ENCODE peak calls at places on chromosomes 11 and 22, in nine cellular contexts. V is fibroblast of the aortic adventitia; B is skeletal muscle cell; K is AG04449; N is coronary artery; Y is Karpas-422; Z is AG04450; A is stomach; C is CD8-positive, alpha-beta memory T cell. W is an unnamed sample.

GRCh38 chr22:24289781-24290181 is 19.1 kb downstream of the SPECC1L start:
- DNase-seq in V (peak), B (no peak), K (no peak), N (no peak), Y (peak), Z (no peak), A (no peak), C (no peak), W (no peak)

GRCh38 chr22:41910050-41910598 is 4.8 kb downstream of the SHISA8 start:
- DNase-seq in V (no peak), B (no peak), K (no peak), N (no peak), Y (no peak), Z (no peak), A (no peak), C (no peak), W (peak)

GRCh38 chr11:121595717-121596156 is 143.0 kb upstream of the SORL1-AS1 start:
- DNase-seq in V (peak), B (peak), K (peak), N (no peak), Y (no peak), Z (peak), A (no peak), C (no peak), W (no peak)

GRCh38 chr11:116537121-116537520 is 235.7 kb downstream of the BUD13 start:
- DNase-seq in V (no peak), B (no peak), K (no peak), N (peak), Y (no peak), Z (no peak), A (peak), C (no peak), W (no peak)

GRCh38 chr22:36192601-36193000 is 9.0 kb downstream of the APOL4 start:
- DNase-seq in V (no peak), B (no peak), K (no peak), N (no peak), Y (no peak), Z (no peak), A (no peak), C (no peak), W (no peak)

GRCh38 chr11:20010861-20011225 is 149.4 kb downstream of the DBX1 start:
- DNase-seq in V (no peak), B (no peak), K (no peak), N (no peak), Y (no peak), Z (no peak), A (no peak), C (no peak), W (no peak)

GRCh38 chr11:123587044-123587443 is 67.4 kb downstream of the SCN3B start:
- DNase-seq in V (no peak), B (no peak), K (no peak), N (no peak), Y (no peak), Z (no peak), A (no peak), C (no peak), W (no peak)

GRCh38 chr22:46245515-46245914 is 4.6 kb downstream of the CDPF1 start:
- DNase-seq in V (no peak), B (no peak), K (no peak), N (no peak), Y (no peak), Z (no peak), A (no peak), C (no peak), W (peak)

GRCh38 chr11:64684357-64684756 is 38.6 kb downstream of the NRXN2 start:
- DNase-seq in V (no peak), B (no peak), K (no peak), N (no peak), Y (no peak), Z (no peak), A (no peak), C (no peak), W (no peak)

GRCh38 chr11:76783901-76784813 is 1.0 kb downstream of the TSKU start:
- DNase-seq in V (peak), B (peak), K (no peak), N (no peak), Y (no peak), Z (no peak), A (peak), C (no peak), W (peak)

GRCh38 chr11:84819561-84819960 is 807.6 kb downstream of the DLG2 start:
- DNase-seq in V (no peak), B (no peak), K (no peak), N (no peak), Y (no peak), Z (no peak), A (no peak), C (no peak), W (no peak)

GRCh38 chr11:57900315-57900714 is 123.4 kb upstream of the OR9Q1 start:
- DNase-seq in V (no peak), B (no peak), K (no peak), N (no peak), Y (no peak), Z (no peak), A (no peak), C (no peak), W (no peak)

GRCh38 chr11:105613183-105613582 is 3.3 kb downstream of the GRIA4 start:
- DNase-seq in V (no peak), B (no peak), K (no peak), N (no peak), Y (no peak), Z (no peak), A (no peak), C (no peak), W (no peak)

GRCh38 chr11:76205252-76206076 is 838 bp downstream of the WNT11 start:
- DNase-seq in V (no peak), B (no peak), K (no peak), N (no peak), Y (no peak), Z (no peak), A (no peak), C (no peak), W (no peak)

GRCh38 chr11:75035911-75036536 is 47.3 kb downstream of the NEU3 start:
- DNase-seq in V (no peak), B (no peak), K (no peak), N (no peak), Y (peak), Z (no peak), A (no peak), C (no peak), W (no peak)

GRCh38 chr11:44304091-44305084 is 5.6 kb downstream of the ALX4 start:
- DNase-seq in V (no peak), B (no peak), K (no peak), N (no peak), Y (no peak), Z (no peak), A (no peak), C (no peak), W (no peak)

GRCh38 chr11:11531127-11531526 is 90.7 kb downstream of the GALNT18 start:
- DNase-seq in V (no peak), B (no peak), K (no peak), N (no peak), Y (no peak), Z (no peak), A (no peak), C (no peak), W (no peak)

GRCh38 chr22:42930810-42931420 is 73.8 kb upstream of the ARFGAP3 start:
- DNase-seq in V (peak), B (no peak), K (no peak), N (no peak), Y (no peak), Z (no peak), A (no peak), C (no peak), W (peak)

GRCh38 chr11:84012171-84012826 is 726.1 kb upstream of the CCDC90B start:
- DNase-seq in V (no peak), B (no peak), K (no peak), N (no peak), Y (no peak), Z (no peak), A (no peak), C (no peak), W (no peak)

GRCh38 chr11:64776875-64777274 is 1.5 kb downstream of the SF1 start:
- DNase-seq in V (no peak), B (no peak), K (no peak), N (no peak), Y (no peak), Z (no peak), A (no peak), C (no peak), W (no peak)

GRCh38 chr11:126135182-126136176 is 72.8 kb upstream of the CDON start:
- DNase-seq in V (peak), B (no peak), K (no peak), N (no peak), Y (no peak), Z (no peak), A (no peak), C (no peak), W (no peak)

GRCh38 chr11:64356498-64357411 is 2.2 kb upstream of the RPS6KA4 start:
- DNase-seq in V (peak), B (no peak), K (no peak), N (peak), Y (peak), Z (no peak), A (peak), C (no peak), W (peak)

GRCh38 chr11:77079666-77080065 is 12.9 kb downstream of the CAPN5 start:
- DNase-seq in V (no peak), B (no peak), K (no peak), N (no peak), Y (no peak), Z (no peak), A (no peak), C (no peak), W (no peak)

GRCh38 chr11:94550513-94550912 is 6.8 kb downstream of the FUT4 start:
- DNase-seq in V (no peak), B (no peak), K (no peak), N (no peak), Y (no peak), Z (no peak), A (no peak), C (no peak), W (no peak)

GRCh38 chr11:85472953-85473352 is 154.2 kb downstream of the DLG2 start:
- DNase-seq in V (no peak), B (no peak), K (no peak), N (no peak), Y (no peak), Z (no peak), A (no peak), C (no peak), W (no peak)

GRCh38 chr11:106551744-106552671 is 466.3 kb downstream of the GUCY1A2 start:
- DNase-seq in V (no peak), B (no peak), K (no peak), N (no peak), Y (no peak), Z (no peak), A (no peak), C (no peak), W (no peak)

GRCh38 chr11:82750643-82751139 is 17.0 kb upstream of the FAM181B start:
- DNase-seq in V (no peak), B (no peak), K (no peak), N (no peak), Y (no peak), Z (no peak), A (no peak), C (peak), W (no peak)

GRCh38 chr22:37147186-37147990 is 2.3 kb downstream of the IL2RB start:
- DNase-seq in V (no peak), B (no peak), K (no peak), N (no peak), Y (no peak), Z (no peak), A (no peak), C (no peak), W (no peak)

GRCh38 chr11:69888671-69889076 is 69.5 kb upstream of the FGF3 start:
- DNase-seq in V (peak), B (peak), K (no peak), N (no peak), Y (peak), Z (no peak), A (peak), C (peak), W (peak)

GRCh38 chr11:25734592-25735211 is 597.2 kb upstream of the ANO3 start:
- DNase-seq in V (peak), B (peak), K (no peak), N (no peak), Y (peak), Z (no peak), A (no peak), C (no peak), W (no peak)

GRCh38 chr11:62602141-62603071 is 741 bp upstream of the MTA2 start:
- DNase-seq in V (peak), B (no peak), K (no peak), N (peak), Y (peak), Z (no peak), A (peak), C (no peak), W (peak)

GRCh38 chr11:65851083-65851579 is 6.8 kb downstream of the CFL1 start:
- DNase-seq in V (no peak), B (no peak), K (no peak), N (no peak), Y (peak), Z (no peak), A (no peak), C (no peak), W (no peak)

GRCh38 chr11:94563848-94564442 is 3.2 kb upstream of the PIWIL4 start:
- DNase-seq in V (no peak), B (no peak), K (no peak), N (no peak), Y (no peak), Z (no peak), A (no peak), C (no peak), W (no peak)

GRCh38 chr22:26471522-26471921 is 12.1 kb downstream of the HPS4 start:
- DNase-seq in V (peak), B (peak), K (peak), N (no peak), Y (no peak), Z (peak), A (peak), C (no peak), W (no peak)

GRCh38 chr22:48629631-48630443 is 1197.8 kb downstream of the BRD1 start:
- DNase-seq in V (no peak), B (no peak), K (no peak), N (no peak), Y (no peak), Z (no peak), A (no peak), C (no peak), W (no peak)

GRCh38 chr11:66325140-66325754 is 8.4 kb upstream of the CD248 start:
- DNase-seq in V (no peak), B (no peak), K (no peak), N (no peak), Y (no peak), Z (no peak), A (no peak), C (no peak), W (no peak)

GRCh38 chr22:23801886-23802377 is 15.2 kb downstream of the SMARCB1 start:
- DNase-seq in V (no peak), B (no peak), K (no peak), N (no peak), Y (no peak), Z (no peak), A (no peak), C (no peak), W (no peak)

GRCh38 chr11:34395916-34396555 is 38.2 kb upstream of the ABTB2 start:
- DNase-seq in V (peak), B (no peak), K (no peak), N (no peak), Y (no peak), Z (peak), A (no peak), C (no peak), W (no peak)

GRCh38 chr11:67999201-67999629 is 4.7 kb downstream of the UNC93B1 start:
- DNase-seq in V (no peak), B (no peak), K (no peak), N (peak), Y (no peak), Z (no peak), A (no peak), C (no peak), W (no peak)

GRCh38 chr11:111064118-111064517 is 181.4 kb upstream of the POU2AF2 start:
- DNase-seq in V (peak), B (peak), K (peak), N (no peak), Y (no peak), Z (peak), A (no peak), C (no peak), W (no peak)
- H3K4me3 ChIP-seq in V (no peak), B (no peak), K (no peak), N (no peak), Y (no peak), Z (no peak), A (no peak), C (no peak), W (no peak)

DNA sequence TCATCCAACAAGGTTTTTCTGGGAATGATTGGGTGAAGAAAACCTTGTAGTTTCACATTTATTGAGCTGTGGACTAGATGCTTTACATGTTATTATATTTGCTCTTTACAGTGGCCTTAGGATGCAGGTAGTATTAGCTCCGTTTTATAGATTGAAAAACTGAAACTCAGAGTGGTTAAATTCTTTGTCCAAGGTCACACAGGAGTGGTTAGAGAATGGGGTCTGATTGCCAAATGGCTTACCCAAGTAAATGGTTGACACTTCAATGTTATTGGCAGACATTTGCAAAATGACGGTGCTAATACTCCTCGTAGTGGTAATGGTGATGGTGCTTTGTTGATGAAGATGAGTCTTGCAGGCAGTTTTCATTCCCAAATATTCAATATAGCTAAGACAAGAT is 2.2 kb downstream of the GTPBP1 start:
- DNase-seq in V (no peak), B (no peak), K (no peak), N (no peak), Y (no peak), Z (no peak), A (no peak), C (no peak), W (no peak)
- H3K4me3 ChIP-seq in V (no peak), B (no peak), K (no peak), N (peak), Y (peak), Z (peak), A (peak), C (no peak), W (no peak)

GRCh38 chr22:31088233-31088986 is 7.3 kb downstream of the SMTN start:
- DNase-seq in V (no peak), B (no peak), K (no peak), N (peak), Y (no peak), Z (no peak), A (no peak), C (no peak), W (no peak)
- H3K4me3 ChIP-seq in V (no peak), B (no peak), K (no peak), N (peak), Y (no peak), Z (no peak), A (no peak), C (no peak), W (no peak)

GRCh38 chr11:59174664-59175033 is 2.7 kb downstream of the DTX4 start:
- DNase-seq in V (no peak), B (no peak), K (no peak), N (no peak), Y (no peak), Z (no peak), A (peak), C (no peak), W (no peak)

GRCh38 chr11:59173964-59174663 is 2.2 kb downstream of the DTX4 start:
- DNase-seq in V (no peak), B (no peak), K (no peak), N (no peak), Y (no peak), Z (no peak), A (peak), C (no peak), W (peak)

GRCh38 chr11:59171508-59172322 is at the start of gene DTX4:
- DNase-seq in V (peak), B (peak), K (no peak), N (peak), Y (peak), Z (peak), A (peak), C (peak), W (peak)

GRCh38 chr11:59172345-59173079 is 580 bp downstream of the DTX4 start:
- DNase-seq in V (no peak), B (no peak), K (no peak), N (no peak), Y (peak), Z (no peak), A (peak), C (no peak), W (peak)

GRCh38 chr11:59173080-59173963 is 1.4 kb downstream of the DTX4 start:
- DNase-seq in V (no peak), B (no peak), K (no peak), N (no peak), Y (no peak), Z (no peak), A (peak), C (peak), W (peak)
- H3K4me3 ChIP-seq in V (peak), B (peak), K (peak), N (peak), Y (peak), Z (peak), A (peak), C (peak), W (peak)

DNA sequence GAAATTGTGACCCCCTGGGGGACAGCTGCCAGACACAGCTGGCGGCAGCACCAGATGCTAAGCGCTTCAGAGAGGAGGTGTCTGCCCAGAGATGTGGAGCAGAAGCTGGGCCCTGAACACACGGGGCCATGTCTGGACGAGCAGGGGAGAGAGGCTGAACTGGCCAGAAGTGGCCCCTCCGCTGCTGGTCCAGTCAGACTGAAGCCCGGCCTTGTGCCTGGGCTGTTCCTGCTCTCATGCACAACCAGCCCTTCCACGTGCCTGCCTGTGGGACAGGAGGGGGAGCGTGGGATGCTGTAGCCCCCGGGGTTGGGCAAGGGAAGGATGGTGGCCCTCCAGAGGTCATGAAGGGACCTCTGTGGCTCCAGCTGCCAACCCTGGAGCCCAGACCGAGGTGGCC is 1.8 kb downstream of the ADM2 start:
- DNase-seq in V (no peak), B (no peak), K (no peak), N (no peak), Y (no peak), Z (no peak), A (no peak), C (no peak), W (no peak)
- H3K4me3 ChIP-seq in V (peak), B (no peak), K (peak), N (no peak), Y (no peak), Z (peak), A (peak), C (no peak), W (no peak)

GRCh38 chr22:50705219-50705691 is 32.6 kb downstream of the SHANK3 start:
- DNase-seq in V (peak), B (peak), K (peak), N (no peak), Y (no peak), Z (peak), A (peak), C (no peak), W (peak)
- H3K4me3 ChIP-seq in V (no peak), B (peak), K (peak), N (no peak), Y (no peak), Z (peak), A (no peak), C (no peak), W (no peak)

GRCh38 chr22:28477556-28477955 is 202.1 kb downstream of the TTC28 start:
- DNase-seq in V (no peak), B (no peak), K (no peak), N (no peak), Y (no peak), Z (no peak), A (no peak), C (no peak), W (no peak)

GRCh38 chr22:28481725-28482124 is 197.9 kb downstream of the TTC28 start:
- DNase-seq in V (no peak), B (no peak), K (no peak), N (no peak), Y (no peak), Z (no peak), A (no peak), C (no peak), W (no peak)

GRCh38 chr22:28479912-28480311 is 199.7 kb downstream of the TTC28 start:
- DNase-seq in V (peak), B (no peak), K (no peak), N (no peak), Y (no peak), Z (peak), A (no peak), C (no peak), W (no peak)

GRCh38 chr22:28474248-28474647 is 205.4 kb downstream of the TTC28 start:
- DNase-seq in V (no peak), B (no peak), K (no peak), N (no peak), Y (no peak), Z (no peak), A (no peak), C (no peak), W (no peak)

GRCh38 chr22:28478564-28478963 is 201.1 kb downstream of the TTC28 start:
- DNase-seq in V (no peak), B (no peak), K (no peak), N (no peak), Y (no peak), Z (no peak), A (no peak), C (no peak), W (no peak)
- H3K4me3 ChIP-seq in V (no peak), B (no peak), K (no peak), N (no peak), Y (no peak), Z (no peak), A (no peak), C (no peak), W (no peak)